ENCODE peak calls at places on chromosomes 11 and 22, in seven cellular contexts. K is NCI-H1105 treated with DMSO at 0.1 percent for 48 hours, O is upper lobe of right lung, G is PC-3, P is nephron progenitor cell, V is GM12892, L is glutamatergic neuron. R is an unnamed sample.

GRCh38 chr11:35763301-35763700 is 100.7 kb downstream of the TRIM44 start:
- DNase-seq in K (no peak), O (no peak), G (no peak), P (no peak), V (no peak), L (no peak), R (no peak)

GRCh38 chr11:115455606-115456005 is 48.6 kb downstream of the CADM1 start:
- DNase-seq in K (no peak), O (no peak), G (no peak), P (no peak), V (no peak), L (no peak), R (peak)

GRCh38 chr11:1755344-1756023 is 5.1 kb upstream of the IFITM10 start:
- DNase-seq in K (no peak), O (peak), G (no peak), P (no peak), V (peak), L (peak), R (no peak)

GRCh38 chr11:72930011-72930410 is 115.8 kb downstream of the ATG16L2 start:
- DNase-seq in K (peak), O (no peak), G (peak), P (no peak), V (no peak), L (no peak), R (no peak)

GRCh38 chr11:93567406-93567819 is 24.2 kb upstream of the SMCO4 start:
- DNase-seq in K (no peak), O (no peak), G (peak), P (no peak), V (no peak), L (no peak), R (no peak)

GRCh38 chr11:117600261-117600783 is 196.7 kb downstream of the DSCAML1 start:
- DNase-seq in K (peak), O (no peak), G (no peak), P (no peak), V (no peak), L (no peak), R (no peak)

GRCh38 chr22:24414523-24414922 is 12.9 kb upstream of the ADORA2A start:
- DNase-seq in K (no peak), O (no peak), G (no peak), P (no peak), V (no peak), L (no peak), R (no peak)

GRCh38 chr11:75583710-75584658 is 21.9 kb downstream of the SERPINH1 start:
- DNase-seq in K (peak), O (peak), G (no peak), P (peak), V (peak), L (peak), R (peak)

GRCh38 chr22:45503816-45504702 is 1.4 kb downstream of the FBLN1 start:
- DNase-seq in K (no peak), O (no peak), G (no peak), P (peak), V (no peak), L (peak), R (peak)

GRCh38 chr11:66624450-66624849 is 8.0 kb downstream of the RBM14 start:
- DNase-seq in K (no peak), O (no peak), G (no peak), P (no peak), V (no peak), L (peak), R (no peak)

GRCh38 chr11:22787055-22787454 is 42.5 kb downstream of the SVIP start:
- DNase-seq in K (no peak), O (no peak), G (no peak), P (no peak), V (no peak), L (no peak), R (no peak)

GRCh38 chr11:35549787-35550186 is 24.4 kb upstream of the PAMR1 start:
- DNase-seq in K (no peak), O (no peak), G (peak), P (peak), V (no peak), L (peak), R (no peak)

GRCh38 chr11:46386674-46387073 is 4.9 kb downstream of the CHRM4 start:
- DNase-seq in K (no peak), O (no peak), G (peak), P (no peak), V (no peak), L (no peak), R (no peak)

GRCh38 chr22:18110194-18110943 is at the start of gene TUBA8:
- DNase-seq in K (peak), O (peak), G (peak), P (peak), V (peak), L (peak), R (peak)

GRCh38 chr22:39292561-39293074 is 26.8 kb downstream of the RPL3 start:
- DNase-seq in K (no peak), O (peak), G (peak), P (peak), V (no peak), L (no peak), R (peak)

GRCh38 chr11:73281201-73281741 is 9.1 kb downstream of the P2RY6 start:
- DNase-seq in K (no peak), O (peak), G (no peak), P (no peak), V (no peak), L (no peak), R (no peak)

GRCh38 chr11:2862950-2863618 is 22.5 kb downstream of the CDKN1C start:
- DNase-seq in K (no peak), O (no peak), G (peak), P (no peak), V (no peak), L (peak), R (peak)

GRCh38 chr22:47174671-47175111 is 412.2 kb downstream of the TBC1D22A start:
- DNase-seq in K (no peak), O (peak), G (no peak), P (no peak), V (no peak), L (no peak), R (peak)

GRCh38 chr11:109783842-109784241 is 309.4 kb upstream of the ZC3H12C start:
- DNase-seq in K (no peak), O (no peak), G (no peak), P (peak), V (no peak), L (peak), R (no peak)

R was measured in WTC11.